ENCODE peak calls at places on chromosome 1, in six cellular contexts. H, P, N, D, A and U are unnamed samples.

GRCh38 chr1:69175078-69175477 is 392.6 kb upstream of the LRRC7 start:
- DNase-seq in H (no peak), P (no peak), N (no peak), D (no peak), A (no peak), U (no peak)

GRCh38 chr1:63827411-63828321 is 53.8 kb downstream of the ROR1 start:
- DNase-seq in H (no peak), P (no peak), N (no peak), D (no peak), A (no peak), U (no peak)

GRCh38 chr1:43987159-43988022 is 4.0 kb upstream of the CCDC24 start:
- DNase-seq in H (no peak), P (no peak), N (no peak), D (no peak), A (no peak), U (no peak)

GRCh38 chr1:54335396-54336056 is 70.7 kb downstream of the SSBP3 start:
- DNase-seq in H (peak; percentile 54), P (peak; percentile 72), N (peak; percentile 80), D (peak; percentile 80), A (peak; percentile 48), U (peak; percentile 57)

GRCh38 chr1:232142403-232143314 is 487.3 kb downstream of the SIPA1L2 start:
- DNase-seq in H (peak; percentile 36), P (peak; percentile 53), N (no peak), D (peak; percentile 40), A (peak; percentile 37), U (no peak)

GRCh38 chr1:237031480-237031879 is 10.5 kb upstream of the RYR2 start:
- DNase-seq in H (no peak), P (no peak), N (no peak), D (no peak), A (no peak), U (no peak)

GRCh38 chr1:56150441-56151215 is 428.7 kb downstream of the PLPP3 start:
- DNase-seq in H (no peak), P (no peak), N (no peak), D (no peak), A (no peak), U (no peak)

GRCh38 chr1:80218112-80218511 is 1211.6 kb upstream of the ADGRL4 start:
- DNase-seq in H (no peak), P (no peak), N (no peak), D (no peak), A (no peak), U (no peak)

GRCh38 chr1:46221749-46222148 is 18.6 kb downstream of the LURAP1 start:
- DNase-seq in H (peak; percentile 23), P (peak; percentile 78), N (no peak), D (no peak), A (peak; percentile 15), U (no peak)

GRCh38 chr1:95325337-95325736 is 91.3 kb downstream of the RWDD3 start:
- DNase-seq in H (no peak), P (no peak), N (no peak), D (no peak), A (no peak), U (no peak)

GRCh38 chr1:89721351-89721750 is 88.4 kb downstream of the LRRC8C start:
- DNase-seq in H (no peak), P (no peak), N (no peak), D (no peak), A (no peak), U (no peak)

GRCh38 chr1:245677446-245678240 is 522.9 kb downstream of the KIF26B start:
- DNase-seq in H (no peak), P (peak; percentile 37), N (no peak), D (no peak), A (no peak), U (no peak)

GRCh38 chr1:100767176-100767876 is 47.8 kb downstream of the VCAM1 start:
- DNase-seq in H (no peak), P (no peak), N (no peak), D (no peak), A (no peak), U (no peak)

GRCh38 chr1:211541715-211542477 is 37.1 kb downstream of the SLC30A1 start:
- DNase-seq in H (no peak), P (no peak), N (no peak), D (no peak), A (peak; percentile 49), U (no peak)

GRCh38 chr1:144551543-144552424 is 40.9 kb upstream of the PPIAL4F start:
- DNase-seq in H (peak; percentile 43), P (peak; percentile 97), N (no peak), D (peak; percentile 85), A (peak; percentile 85), U (peak; percentile 85)

GRCh38 chr1:225817611-225818061 is 7.7 kb downstream of the EPHX1 start:
- DNase-seq in H (peak; percentile 70), P (peak; percentile 77), N (peak; percentile 71), D (peak; percentile 83), A (peak; percentile 88), U (peak; percentile 88)

GRCh38 chr1:29245876-29246275 is 9.6 kb downstream of the PTPRU start:
- DNase-seq in H (no peak), P (peak; percentile 60), N (no peak), D (no peak), A (peak; percentile 27), U (no peak)

GRCh38 chr1:207659545-207660148 is 14.7 kb downstream of the CR1L start:
- DNase-seq in H (no peak), P (no peak), N (no peak), D (no peak), A (peak; percentile 10), U (no peak)

GRCh38 chr1:164886101-164886500 is 327.1 kb downstream of the PBX1 start:
- DNase-seq in H (no peak), P (no peak), N (no peak), D (no peak), A (no peak), U (no peak)

GRCh38 chr1:231719485-231720183 is 93.0 kb downstream of the DISC1 start:
- DNase-seq in H (no peak), P (no peak), N (no peak), D (no peak), A (no peak), U (no peak)

GRCh38 chr1:186228751-186229150 is 146.3 kb downstream of the TPR start:
- DNase-seq in H (no peak), P (no peak), N (no peak), D (no peak), A (no peak), U (no peak)

GRCh38 chr1:51331206-51332100 is 1.1 kb upstream of the TTC39A start:
- DNase-seq in H (no peak), P (peak; percentile 86), N (no peak), D (peak; percentile 59), A (peak; percentile 52), U (no peak)

GRCh38 chr1:167342846-167343245 is 122.2 kb downstream of the POU2F1 start:
- DNase-seq in H (no peak), P (no peak), N (no peak), D (no peak), A (no peak), U (no peak)

GRCh38 chr1:22323846-22324504 is 127.7 kb upstream of the ZBTB40 start:
- DNase-seq in H (no peak), P (no peak), N (no peak), D (no peak), A (no peak), U (no peak)

GRCh38 chr1:7856345-7856744 is 3.5 kb upstream of the UTS2 start:
- DNase-seq in H (no peak), P (peak; percentile 62), N (no peak), D (no peak), A (no peak), U (no peak)

GRCh38 chr1:2328676-2329455 is 62.5 kb downstream of the MORN1 start:
- DNase-seq in H (no peak), P (no peak), N (no peak), D (no peak), A (no peak), U (no peak)

GRCh38 chr1:2323575-2323974 is 67.8 kb downstream of the MORN1 start:
- DNase-seq in H (no peak), P (no peak), N (no peak), D (no peak), A (no peak), U (no peak)

GRCh38 chr1:2324553-2325366 is 66.6 kb downstream of the MORN1 start:
- DNase-seq in H (no peak), P (no peak), N (no peak), D (no peak), A (no peak), U (no peak)

GRCh38 chr1:2327841-2328240 is 63.5 kb downstream of the MORN1 start:
- DNase-seq in H (no peak), P (no peak), N (no peak), D (no peak), A (no peak), U (no peak)

DNA sequence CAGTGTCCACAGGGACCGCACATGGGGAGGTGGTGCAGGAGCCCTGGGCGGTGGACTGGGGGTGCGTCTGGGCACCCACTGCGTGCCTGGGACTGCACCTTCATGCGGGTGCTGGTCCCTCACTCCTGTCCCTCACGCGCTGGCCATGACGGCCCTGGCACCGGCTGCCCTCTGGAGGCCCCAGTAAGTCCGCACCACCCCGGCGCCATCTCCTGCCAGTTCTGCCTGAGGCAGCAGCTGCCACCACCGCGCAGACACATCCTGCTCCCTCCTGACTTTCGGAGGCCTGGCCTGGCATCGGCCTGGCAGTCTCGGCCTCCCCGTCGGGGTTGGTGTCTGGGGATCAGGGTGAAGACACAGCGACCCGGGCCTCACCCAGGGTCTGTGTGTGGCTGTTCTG is 64.8 kb downstream of the MORN1 start:
- DNase-seq in H (no peak), P (no peak), N (no peak), D (no peak), A (no peak), U (no peak)
- H3K36me3 ChIP-seq in H (no peaks in the 10 kb centered on the region), P (no peaks in the 10 kb centered on the region), N (no peaks in the 10 kb centered on the region), D (no peaks in the 10 kb centered on the region), A (no peaks in the 10 kb centered on the region), U (no peaks in the 10 kb centered on the region)

GRCh38 chr1:4781646-4782045 is 127.2 kb downstream of the AJAP1 start:
- DNase-seq in H (no peak), P (no peak), N (no peak), D (no peak), A (no peak), U (no peak)

GRCh38 chr1:4772294-4773010 is 118.0 kb downstream of the AJAP1 start:
- DNase-seq in H (no peak), P (no peak), N (no peak), D (no peak), A (no peak), U (no peak)

GRCh38 chr1:4778056-4778455 is 123.6 kb downstream of the AJAP1 start:
- DNase-seq in H (no peak), P (peak; percentile 74), N (peak; percentile 78), D (no peak), A (no peak), U (no peak)
- TF ChIP-seq CTCF in H (peak; percentile 14), P (peak; percentile 75), N (no peak), D (no peak), A (peak; percentile 22), U (no peak)

GRCh38 chr1:66386712-66387111 is 147.2 kb upstream of the SGIP1 start:
- DNase-seq in H (no peak), P (no peak), N (no peak), D (no peak), A (no peak), U (no peak)
- H3K9me3 ChIP-seq in H (no peaks in the 10 kb centered on the region), P (peaks cover 42% of the 10 kb centered on the region), N (no peaks in the 10 kb centered on the region), D (peaks cover 14% of the 10 kb centered on the region), A (peaks cover 7% of the 10 kb centered on the region), U (peaks cover 27% of the 10 kb centered on the region)

DNA sequence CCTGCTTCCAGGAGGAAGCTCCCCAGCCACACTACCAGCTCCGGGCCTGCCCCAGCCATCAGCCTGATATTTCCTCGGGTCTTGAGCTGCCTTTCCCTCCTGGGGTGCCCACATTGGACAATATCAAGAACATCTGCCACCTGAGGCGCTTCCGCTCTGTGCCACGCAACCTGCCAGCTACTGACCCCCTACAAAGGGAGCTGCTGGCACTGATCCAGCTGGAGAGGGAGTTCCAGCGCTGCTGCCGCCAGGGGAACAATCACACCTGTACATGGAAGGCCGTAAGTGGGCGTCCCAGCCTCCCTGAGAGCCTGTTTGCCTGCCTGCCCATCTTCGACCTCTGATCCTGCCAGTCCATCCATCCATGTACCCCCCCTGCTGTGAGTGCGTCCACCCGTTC is 3.6 kb downstream of the ECM1 start:
- DNase-seq in H (no peak), P (no peak), N (no peak), D (no peak), A (no peak), U (no peak)
- H3K36me3 ChIP-seq in H (no peaks in the 10 kb centered on the region), P (peaks cover 15% of the 10 kb centered on the region), N (no peaks in the 10 kb centered on the region), D (peaks cover 33% of the 10 kb centered on the region), A (no peaks in the 10 kb centered on the region), U (no peaks in the 10 kb centered on the region)